ENCODE peak calls at places on chromosomes 16 and 17, in seven cellular contexts. One of them, this sample, is unnamed.

GRCh38 chr16:19472487-19472886 is 49.4 kb downstream of the GDE1 start:
- DNase-seq in right atrium auricular region: no peak
- DNase-seq in COR-L47: no peak
- DNase-seq in SHP77 treated with DMSO at 0.1 percent for 48 hours: no peak
- DNase-seq in lung: no peak
- DNase-seq in GM19239: no peak
- DNase-seq in HL-60: no peak
- DNase-seq in this sample: no peak

GRCh38 chr17:29216856-29217255 is 29.8 kb upstream of the CRYBA1 start:
- DNase-seq in right atrium auricular region: no peak
- DNase-seq in COR-L47: no peak
- DNase-seq in SHP77 treated with DMSO at 0.1 percent for 48 hours: no peak
- DNase-seq in lung: no peak
- DNase-seq in GM19239: no peak
- DNase-seq in HL-60: no peak
- DNase-seq in this sample: no peak

GRCh38 chr16:30009085-30009862 is 1.6 kb downstream of the DOC2A start:
- DNase-seq in right atrium auricular region: no peak
- DNase-seq in COR-L47: no peak
- DNase-seq in SHP77 treated with DMSO at 0.1 percent for 48 hours: no peak
- DNase-seq in lung: no peak
- DNase-seq in GM19239: no peak
- DNase-seq in HL-60: no peak
- DNase-seq in this sample: no peak

GRCh38 chr17:50100921-50101345 is 5.8 kb downstream of the PDK2 start:
- DNase-seq in right atrium auricular region: no peak
- DNase-seq in COR-L47: no peak
- DNase-seq in SHP77 treated with DMSO at 0.1 percent for 48 hours: no peak
- DNase-seq in lung: no peak
- DNase-seq in GM19239: no peak
- DNase-seq in HL-60: no peak
- DNase-seq in this sample: no peak

GRCh38 chr16:71350821-71351557 is 7.5 kb upstream of the CALB2 start:
- DNase-seq in right atrium auricular region: no peak
- DNase-seq in COR-L47: no peak
- DNase-seq in SHP77 treated with DMSO at 0.1 percent for 48 hours: no peak
- DNase-seq in lung: no peak
- DNase-seq in GM19239: no peak
- DNase-seq in HL-60: no peak
- DNase-seq in this sample: no peak

GRCh38 chr16:84467256-84467655 is 37.2 kb downstream of the MEAK7 start:
- DNase-seq in right atrium auricular region: no peak
- DNase-seq in COR-L47: no peak
- DNase-seq in SHP77 treated with DMSO at 0.1 percent for 48 hours: no peak
- DNase-seq in lung: no peak
- DNase-seq in GM19239: no peak
- DNase-seq in HL-60: peak
- DNase-seq in this sample: no peak

GRCh38 chr16:3590736-3591435 is 13.7 kb upstream of the NLRC3 start:
- DNase-seq in right atrium auricular region: no peak
- DNase-seq in COR-L47: no peak
- DNase-seq in SHP77 treated with DMSO at 0.1 percent for 48 hours: no peak
- DNase-seq in lung: peak
- DNase-seq in GM19239: no peak
- DNase-seq in HL-60: peak
- DNase-seq in this sample: no peak

GRCh38 chr16:11140466-11140865 is 115.5 kb downstream of the SOCS1 start:
- DNase-seq in right atrium auricular region: no peak
- DNase-seq in COR-L47: no peak
- DNase-seq in SHP77 treated with DMSO at 0.1 percent for 48 hours: no peak
- DNase-seq in lung: no peak
- DNase-seq in GM19239: no peak
- DNase-seq in HL-60: no peak
- DNase-seq in this sample: no peak

GRCh38 chr16:35305476-35305875 is 1846.1 kb downstream of the TP53TG3F start:
- DNase-seq in right atrium auricular region: no peak
- DNase-seq in COR-L47: no peak
- DNase-seq in SHP77 treated with DMSO at 0.1 percent for 48 hours: no peak
- DNase-seq in lung: no peak
- DNase-seq in GM19239: no peak
- DNase-seq in HL-60: no peak
- DNase-seq in this sample: no peak

GRCh38 chr17:3981455-3981854 is 17.2 kb upstream of the ATP2A3 start:
- DNase-seq in right atrium auricular region: no peak
- DNase-seq in COR-L47: no peak
- DNase-seq in SHP77 treated with DMSO at 0.1 percent for 48 hours: no peak
- DNase-seq in lung: no peak
- DNase-seq in GM19239: no peak
- DNase-seq in HL-60: no peak
- DNase-seq in this sample: no peak

GRCh38 chr17:71963341-71963740 is 157.5 kb upstream of the SOX9 start:
- DNase-seq in right atrium auricular region: no peak
- DNase-seq in COR-L47: no peak
- DNase-seq in SHP77 treated with DMSO at 0.1 percent for 48 hours: no peak
- DNase-seq in lung: no peak
- DNase-seq in GM19239: no peak
- DNase-seq in HL-60: no peak
- DNase-seq in this sample: no peak

GRCh38 chr16:46908540-46909372 is 24.6 kb downstream of the GPT2 start:
- DNase-seq in right atrium auricular region: no peak
- DNase-seq in COR-L47: peak
- DNase-seq in SHP77 treated with DMSO at 0.1 percent for 48 hours: peak
- DNase-seq in lung: peak
- DNase-seq in GM19239: peak
- DNase-seq in HL-60: peak
- DNase-seq in this sample: peak

GRCh38 chr17:2940352-2940751 is 123.1 kb downstream of the OR1D5 start:
- DNase-seq in right atrium auricular region: peak
- DNase-seq in COR-L47: no peak
- DNase-seq in SHP77 treated with DMSO at 0.1 percent for 48 hours: no peak
- DNase-seq in lung: no peak
- DNase-seq in GM19239: no peak
- DNase-seq in HL-60: no peak
- DNase-seq in this sample: no peak

GRCh38 chr17:4165301-4166010 is 22.5 kb downstream of the CYB5D2 start:
- DNase-seq in right atrium auricular region: no peak
- DNase-seq in COR-L47: no peak
- DNase-seq in SHP77 treated with DMSO at 0.1 percent for 48 hours: no peak
- DNase-seq in lung: no peak
- DNase-seq in GM19239: no peak
- DNase-seq in HL-60: no peak
- DNase-seq in this sample: no peak

GRCh38 chr16:1858189-1858588 is 13.8 kb downstream of the MEIOB start:
- DNase-seq in right atrium auricular region: no peak
- DNase-seq in COR-L47: no peak
- DNase-seq in SHP77 treated with DMSO at 0.1 percent for 48 hours: no peak
- DNase-seq in lung: no peak
- DNase-seq in GM19239: no peak
- DNase-seq in HL-60: no peak
- DNase-seq in this sample: no peak

GRCh38 chr17:6782244-6782643 is 6.2 kb downstream of the FBXO39 start:
- DNase-seq in right atrium auricular region: no peak
- DNase-seq in COR-L47: no peak
- DNase-seq in SHP77 treated with DMSO at 0.1 percent for 48 hours: no peak
- DNase-seq in lung: no peak
- DNase-seq in GM19239: no peak
- DNase-seq in HL-60: no peak
- DNase-seq in this sample: no peak

GRCh38 chr17:48503747-48504146 is 27.1 kb downstream of the HOXB1 start:
- DNase-seq in right atrium auricular region: no peak
- DNase-seq in COR-L47: no peak
- DNase-seq in SHP77 treated with DMSO at 0.1 percent for 48 hours: peak
- DNase-seq in lung: no peak
- DNase-seq in GM19239: no peak
- DNase-seq in HL-60: no peak
- DNase-seq in this sample: no peak

GRCh38 chr17:16313159-16314090 is 39.8 kb downstream of the CENPV start:
- DNase-seq in right atrium auricular region: no peak
- DNase-seq in COR-L47: no peak
- DNase-seq in SHP77 treated with DMSO at 0.1 percent for 48 hours: no peak
- DNase-seq in lung: no peak
- DNase-seq in GM19239: no peak
- DNase-seq in HL-60: no peak
- DNase-seq in this sample: no peak

GRCh38 chr17:78947235-78948153 is 22.3 kb upstream of the TIMP2 start:
- DNase-seq in right atrium auricular region: no peak
- DNase-seq in COR-L47: no peak
- DNase-seq in SHP77 treated with DMSO at 0.1 percent for 48 hours: no peak
- DNase-seq in lung: no peak
- DNase-seq in GM19239: no peak
- DNase-seq in HL-60: no peak
- DNase-seq in this sample: no peak

GRCh38 chr16:14284930-14285541 is 213.9 kb downstream of the MRTFB start:
- DNase-seq in right atrium auricular region: no peak
- DNase-seq in COR-L47: peak
- DNase-seq in SHP77 treated with DMSO at 0.1 percent for 48 hours: peak
- DNase-seq in lung: no peak
- DNase-seq in GM19239: no peak
- DNase-seq in HL-60: peak
- DNase-seq in this sample: peak

GRCh38 chr17:36975922-36976515 is 27.3 kb downstream of the AATF start:
- DNase-seq in right atrium auricular region: no peak
- DNase-seq in COR-L47: no peak
- DNase-seq in SHP77 treated with DMSO at 0.1 percent for 48 hours: no peak
- DNase-seq in lung: no peak
- DNase-seq in GM19239: no peak
- DNase-seq in HL-60: no peak
- DNase-seq in this sample: no peak

GRCh38 chr17:41527076-41528023 is 758 bp downstream of the KRT19 start:
- DNase-seq in right atrium auricular region: no peak
- DNase-seq in COR-L47: no peak
- DNase-seq in SHP77 treated with DMSO at 0.1 percent for 48 hours: no peak
- DNase-seq in lung: peak
- DNase-seq in GM19239: no peak
- DNase-seq in HL-60: no peak
- DNase-seq in this sample: no peak

GRCh38 chr17:31789707-31790505 is 69.1 kb downstream of the COPRS start:
- DNase-seq in right atrium auricular region: no peak
- DNase-seq in COR-L47: no peak
- DNase-seq in SHP77 treated with DMSO at 0.1 percent for 48 hours: no peak
- DNase-seq in lung: no peak
- DNase-seq in GM19239: peak
- DNase-seq in HL-60: no peak
- DNase-seq in this sample: no peak

GRCh38 chr17:82342361-82343079 is 9.0 kb upstream of the SECTM1 start:
- DNase-seq in right atrium auricular region: no peak
- DNase-seq in COR-L47: no peak
- DNase-seq in SHP77 treated with DMSO at 0.1 percent for 48 hours: no peak
- DNase-seq in lung: no peak
- DNase-seq in GM19239: no peak
- DNase-seq in HL-60: no peak
- DNase-seq in this sample: no peak

GRCh38 chr16:4505356-4506153 is 29.4 kb downstream of the HMOX2 start:
- DNase-seq in right atrium auricular region: no peak
- DNase-seq in COR-L47: no peak
- DNase-seq in SHP77 treated with DMSO at 0.1 percent for 48 hours: no peak
- DNase-seq in lung: peak
- DNase-seq in GM19239: peak
- DNase-seq in HL-60: peak
- DNase-seq in this sample: no peak

GRCh38 chr17:71975331-71975801 is 145.5 kb upstream of the SOX9 start:
- DNase-seq in right atrium auricular region: peak
- DNase-seq in COR-L47: no peak
- DNase-seq in SHP77 treated with DMSO at 0.1 percent for 48 hours: no peak
- DNase-seq in lung: no peak
- DNase-seq in GM19239: no peak
- DNase-seq in HL-60: no peak
- DNase-seq in this sample: no peak

GRCh38 chr17:27552467-27552779 is 78.6 kb upstream of the LGALS9 start:
- DNase-seq in right atrium auricular region: no peak
- DNase-seq in COR-L47: no peak
- DNase-seq in SHP77 treated with DMSO at 0.1 percent for 48 hours: no peak
- DNase-seq in lung: no peak
- DNase-seq in GM19239: no peak
- DNase-seq in HL-60: no peak
- DNase-seq in this sample: no peak

GRCh38 chr17:77127735-77128361 is 12.9 kb upstream of the SEC14L1 start:
- DNase-seq in right atrium auricular region: peak
- DNase-seq in COR-L47: no peak
- DNase-seq in SHP77 treated with DMSO at 0.1 percent for 48 hours: no peak
- DNase-seq in lung: peak
- DNase-seq in GM19239: no peak
- DNase-seq in HL-60: peak
- DNase-seq in this sample: no peak

GRCh38 chr17:17835415-17836249 is 1.2 kb downstream of the SREBF1 start:
- DNase-seq in right atrium auricular region: no peak
- DNase-seq in COR-L47: no peak
- DNase-seq in SHP77 treated with DMSO at 0.1 percent for 48 hours: no peak
- DNase-seq in lung: no peak
- DNase-seq in GM19239: no peak
- DNase-seq in HL-60: no peak
- DNase-seq in this sample: no peak

GRCh38 chr17:51647873-51648272 is 387.5 kb downstream of the UTP18 start:
- DNase-seq in right atrium auricular region: no peak
- DNase-seq in COR-L47: no peak
- DNase-seq in SHP77 treated with DMSO at 0.1 percent for 48 hours: no peak
- DNase-seq in lung: no peak
- DNase-seq in GM19239: no peak
- DNase-seq in HL-60: no peak
- DNase-seq in this sample: no peak

GRCh38 chr17:46964315-46965265 is 14.5 kb downstream of the RPRML start:
- DNase-seq in right atrium auricular region: no peak
- DNase-seq in COR-L47: no peak
- DNase-seq in SHP77 treated with DMSO at 0.1 percent for 48 hours: no peak
- DNase-seq in lung: no peak
- DNase-seq in GM19239: no peak
- DNase-seq in HL-60: no peak
- DNase-seq in this sample: no peak

GRCh38 chr16:81633147-81633619 is 145.9 kb upstream of the PLCG2 start:
- DNase-seq in right atrium auricular region: no peak
- DNase-seq in COR-L47: no peak
- DNase-seq in SHP77 treated with DMSO at 0.1 percent for 48 hours: no peak
- DNase-seq in lung: no peak
- DNase-seq in GM19239: no peak
- DNase-seq in HL-60: no peak
- DNase-seq in this sample: no peak

GRCh38 chr16:3954411-3954921 is 74.0 kb upstream of the CREBBP start:
- DNase-seq in right atrium auricular region: no peak
- DNase-seq in COR-L47: peak
- DNase-seq in SHP77 treated with DMSO at 0.1 percent for 48 hours: peak
- DNase-seq in lung: no peak
- DNase-seq in GM19239: no peak
- DNase-seq in HL-60: peak
- DNase-seq in this sample: no peak

GRCh38 chr17:63437287-63438091 is 8.6 kb downstream of the CYB561 start:
- DNase-seq in right atrium auricular region: no peak
- DNase-seq in COR-L47: no peak
- DNase-seq in SHP77 treated with DMSO at 0.1 percent for 48 hours: no peak
- DNase-seq in lung: no peak
- DNase-seq in GM19239: no peak
- DNase-seq in HL-60: no peak
- DNase-seq in this sample: no peak